ENCODE peak calls at places on chromosomes 6 and 20, in ten cellular contexts. N, D, A, O, G, R, T, W, Y and E are unnamed samples.

GRCh38 chr20:24911461-24911860 is 37.6 kb upstream of the CST7 start:
- DNase-seq in W (no peak), D (no peak), O (no peak), G (no peak), A (no peak), Y (no peak), T (no peak), N (no peak), R (no peak), E (peak)

GRCh38 chr6:16206595-16207037 is 31.8 kb upstream of the GMPR start:
- DNase-seq in T (peak), G (no peak), O (no peak), N (no peak), W (peak), D (peak), R (peak), Y (peak), A (peak), E (no peak)

GRCh38 chr20:58909585-58909984 is 57.1 kb downstream of the GNAS start:
- DNase-seq in N (no peak), T (no peak), W (no peak), Y (no peak), G (no peak), O (no peak), A (no peak), R (no peak), D (no peak), E (no peak)

GRCh38 chr20:20435453-20435852 is 67.5 kb downstream of the INSM1 start:
- DNase-seq in D (no peak), R (no peak), O (no peak), W (no peak), G (no peak), T (no peak), Y (peak), N (no peak), A (no peak), E (no peak)

GRCh38 chr20:10312111-10312510 is 93.5 kb downstream of the SNAP25 start:
- DNase-seq in R (no peak), G (no peak), W (no peak), D (no peak), Y (no peak), A (peak), O (no peak), N (no peak), T (no peak), E (no peak)

GRCh38 chr6:21024621-21025020 is 490.4 kb downstream of the CDKAL1 start:
- DNase-seq in Y (no peak), A (no peak), D (no peak), N (no peak), R (no peak), W (no peak), T (no peak), O (no peak), G (no peak), E (no peak)

GRCh38 chr20:35541118-35541782 is 628 bp upstream of the ERGIC3 start:
- DNase-seq in G (no peak), O (no peak), D (no peak), W (no peak), R (no peak), T (no peak), A (no peak), Y (no peak), N (no peak), E (no peak)

GRCh38 chr20:18090044-18090443 is 32.3 kb upstream of the OVOL2 start:
- DNase-seq in Y (no peak), D (no peak), W (no peak), R (no peak), O (no peak), A (no peak), G (no peak), T (no peak), N (no peak), E (peak)

GRCh38 chr20:40781340-40781916 is 92.4 kb upstream of the MAFB start:
- DNase-seq in O (no peak), G (no peak), A (no peak), W (no peak), T (no peak), Y (no peak), D (no peak), N (no peak), R (no peak), E (no peak)

GRCh38 chr20:45056473-45057148 is 44.3 kb downstream of the KCNS1 start:
- DNase-seq in D (no peak), O (no peak), Y (no peak), G (no peak), R (no peak), W (no peak), N (no peak), T (no peak), A (no peak), E (no peak)

GRCh38 chr20:19598117-19598516 is 159.9 kb upstream of the RIN2 start:
- DNase-seq in W (no peak), Y (no peak), A (no peak), O (no peak), G (no peak), R (no peak), D (no peak), N (no peak), T (no peak), E (no peak)

GRCh38 chr6:10048370-10049297 is 366.2 kb downstream of the TFAP2A start:
- DNase-seq in N (no peak), W (no peak), D (no peak), G (no peak), T (no peak), A (no peak), O (no peak), Y (no peak), R (no peak), E (no peak)

GRCh38 chr6:36875250-36875633 is 639 bp upstream of the PPIL1 start:
- DNase-seq in R (no peak), W (no peak), D (no peak), T (no peak), O (no peak), N (no peak), A (no peak), G (no peak), Y (no peak), E (no peak)

GRCh38 chr6:93164781-93165180 is 254.6 kb downstream of the EPHA7 start:
- DNase-seq in N (no peak), Y (no peak), D (no peak), G (no peak), R (no peak), O (no peak), T (no peak), W (no peak), A (no peak), E (no peak)

GRCh38 chr6:154593122-154593521 is 82.6 kb upstream of the CNKSR3 start:
- DNase-seq in G (no peak), D (peak), N (no peak), T (peak), R (peak), O (no peak), W (no peak), Y (peak), A (no peak), E (no peak)

GRCh38 chr20:30912006-30912660 is 345.3 kb upstream of the DEFB115 start:
- DNase-seq in A (no peak), O (no peak), T (no peak), G (no peak), Y (no peak), N (no peak), D (no peak), W (no peak), R (peak), E (no peak)

GRCh38 chr6:28203201-28203600 is 21.9 kb upstream of the ZSCAN9 start:
- DNase-seq in N (no peak), O (no peak), W (no peak), D (no peak), Y (no peak), R (no peak), G (no peak), A (no peak), T (no peak), E (no peak)

GRCh38 chr6:1554881-1555569 is 54.7 kb upstream of the FOXC1 start:
- DNase-seq in G (peak), N (peak), D (peak), W (peak), Y (no peak), R (no peak), O (peak), T (no peak), A (peak), E (no peak)

GRCh38 chr6:157099912-157100593 is 223.3 kb downstream of the TMEM242 start:
- DNase-seq in T (no peak), Y (no peak), R (no peak), G (no peak), A (no peak), D (peak), W (peak), O (no peak), N (no peak), E (no peak)

GRCh38 chr20:24332956-24333355 is 136.5 kb upstream of the SYNDIG1 start:
- DNase-seq in N (no peak), G (no peak), R (no peak), W (no peak), T (no peak), Y (no peak), D (no peak), O (no peak), A (no peak), E (no peak)

GRCh38 chr20:40702504-40702903 is 13.5 kb upstream of the MAFB start:
- DNase-seq in T (no peak), A (no peak), O (no peak), Y (no peak), R (no peak), G (no peak), D (no peak), N (no peak), W (no peak), E (no peak)

GRCh38 chr6:116287668-116288282 is 8.0 kb upstream of the TSPYL1 start:
- DNase-seq in G (no peak), O (no peak), R (peak), W (no peak), A (peak), T (peak), D (no peak), N (no peak), Y (peak), E (no peak)

GRCh38 chr20:63403403-63404105 is 42.4 kb upstream of the CHRNA4 start:
- DNase-seq in R (no peak), T (no peak), G (no peak), N (no peak), D (no peak), A (no peak), O (no peak), Y (no peak), W (no peak), E (no peak)

GRCh38 chr20:19832875-19833274 is 74.8 kb downstream of the RIN2 start:
- DNase-seq in A (no peak), D (no peak), N (no peak), G (no peak), R (peak), O (no peak), Y (no peak), T (no peak), W (peak), E (no peak)

GRCh38 chr6:140071115-140071514 is 696.7 kb upstream of the CITED2 start:
- DNase-seq in N (no peak), D (no peak), W (no peak), G (no peak), R (peak), A (peak), Y (no peak), T (no peak), O (no peak), E (no peak)

GRCh38 chr6:167547751-167548150 is 222.9 kb downstream of the TTLL2 start:
- DNase-seq in A (no peak), R (no peak), Y (no peak), D (no peak), T (no peak), G (no peak), O (no peak), N (no peak), W (no peak), E (no peak)

GRCh38 chr6:13113956-13114593 is 214.3 kb downstream of the TBC1D7 start:
- DNase-seq in Y (no peak), A (no peak), R (no peak), D (peak), G (no peak), W (no peak), T (no peak), O (no peak), N (no peak), E (no peak)

GRCh38 chr6:10824819-10825218 is 13.5 kb downstream of the MAK start:
- DNase-seq in D (no peak), G (no peak), N (no peak), O (no peak), Y (no peak), T (no peak), A (no peak), R (no peak), W (no peak), E (no peak)

GRCh38 chr6:93447874-93448273 is 28.5 kb upstream of the EPHA7 start:
- DNase-seq in N (no peak), Y (no peak), T (no peak), R (peak), D (no peak), W (no peak), G (no peak), A (no peak), O (no peak), E (no peak)

GRCh38 chr6:14921878-14922277 is 324.0 kb upstream of the JARID2 start:
- DNase-seq in O (no peak), A (no peak), W (no peak), N (no peak), D (peak), Y (no peak), R (no peak), G (peak), T (no peak), E (no peak)